ENCODE peak calls at places on chromosomes 5 and 9, in seven cellular contexts. W is Peyer's patch, E is GM06990, A is brain microvascular endothelial cell, O is gastrocnemius medialis, I is BE2C, L is HepG2. N is an unnamed sample.

GRCh38 chr5:101658433-101658832 is 637.7 kb downstream of the SLCO4C1 start:
- DNase-seq in W (no peak), E (no peak), A (no peak), O (no peak), I (no peak), L (no peak), N (no peak)

GRCh38 chr9:135562235-135562745 is 734 bp downstream of the PAEP start:
- DNase-seq in W (peak; percentile 30), E (no peak), A (no peak), O (no peak), I (no peak), L (no peak), N (no peak)

GRCh38 chr5:45796959-45797553 is 100.9 kb upstream of the HCN1 start:
- DNase-seq in W (no peak), E (no peak), A (no peak), O (no peak), I (peak; percentile 23), L (no peak), N (no peak)

GRCh38 chr5:77418601-77419591 is 73.2 kb downstream of the WDR41 start:
- DNase-seq in W (no peak), E (no peak), A (peak; percentile 33), O (no peak), I (no peak), L (no peak), N (no peak)

GRCh38 chr9:100669968-100670367 is 92.1 kb downstream of the CAVIN4 start:
- DNase-seq in W (no peak), E (no peak), A (no peak), O (no peak), I (no peak), L (no peak), N (no peak)

GRCh38 chr9:101226803-101227202 is 158.0 kb downstream of the BAAT start:
- DNase-seq in W (no peak), E (no peak), A (no peak), O (no peak), I (no peak), L (peak; percentile 55), N (no peak)

GRCh38 chr5:142883025-142883424 is 112.8 kb downstream of the ARHGAP26 start:
- DNase-seq in W (no peak), E (no peak), A (peak; percentile 77), O (no peak), I (no peak), L (no peak), N (no peak)

GRCh38 chr5:107672212-107673105 is 1.7 kb upstream of the EFNA5 start:
- DNase-seq in W (peak; percentile 63), E (peak; percentile 74), A (peak; percentile 95), O (no peak), I (peak; percentile 95), L (peak; percentile 15), N (peak; percentile 98)

GRCh38 chr9:21806644-21807043 is 4.2 kb downstream of the MTAP start:
- DNase-seq in W (no peak), E (no peak), A (no peak), O (no peak), I (no peak), L (no peak), N (no peak)

GRCh38 chr9:137318976-137319375 is 16.9 kb upstream of the NRARP start:
- DNase-seq in W (no peak), E (no peak), A (peak; percentile 48), O (no peak), I (peak; percentile 24), L (no peak), N (no peak)

GRCh38 chr5:107301959-107302840 is 368.5 kb downstream of the EFNA5 start:
- DNase-seq in W (no peak), E (no peak), A (no peak), O (no peak), I (no peak), L (no peak), N (no peak)

GRCh38 chr5:159003045-159004030 is 96.4 kb downstream of the EBF1 start:
- DNase-seq in W (no peak), E (no peak), A (peak; percentile 50), O (no peak), I (no peak), L (no peak), N (no peak)

GRCh38 chr9:21506910-21507795 is 25.0 kb upstream of the IFNE start:
- DNase-seq in W (no peak), E (no peak), A (peak; percentile 82), O (no peak), I (no peak), L (no peak), N (peak; percentile 68)

GRCh38 chr5:171681667-171682066 is 104.0 kb upstream of the SMIM23 start:
- DNase-seq in W (no peak), E (no peak), A (peak; percentile 11), O (no peak), I (no peak), L (no peak), N (no peak)

GRCh38 chr9:3514786-3515185 is 11.0 kb downstream of the RFX3 start:
- DNase-seq in W (no peak), E (no peak), A (no peak), O (no peak), I (no peak), L (no peak), N (no peak)

GRCh38 chr9:97109194-97109811 is 70.4 kb upstream of the CTSV start:
- DNase-seq in W (peak; percentile 66), E (peak; percentile 7), A (peak; percentile 35), O (peak; percentile 14), I (peak; percentile 78), L (peak; percentile 64), N (peak; percentile 19)

GRCh38 chr9:114691956-114692295 is 9.9 kb upstream of the TEX48 start:
- DNase-seq in W (no peak), E (no peak), A (no peak), O (no peak), I (no peak), L (no peak), N (no peak)

GRCh38 chr9:6739218-6739617 is 18.6 kb upstream of the KDM4C start:
- DNase-seq in W (no peak), E (no peak), A (no peak), O (no peak), I (no peak), L (peak; percentile 39), N (no peak)

GRCh38 chr5:114408847-114409246 is 47.0 kb downstream of the KCNN2 start:
- DNase-seq in W (no peak), E (no peak), A (no peak), O (no peak), I (no peak), L (no peak), N (no peak)

DNA sequence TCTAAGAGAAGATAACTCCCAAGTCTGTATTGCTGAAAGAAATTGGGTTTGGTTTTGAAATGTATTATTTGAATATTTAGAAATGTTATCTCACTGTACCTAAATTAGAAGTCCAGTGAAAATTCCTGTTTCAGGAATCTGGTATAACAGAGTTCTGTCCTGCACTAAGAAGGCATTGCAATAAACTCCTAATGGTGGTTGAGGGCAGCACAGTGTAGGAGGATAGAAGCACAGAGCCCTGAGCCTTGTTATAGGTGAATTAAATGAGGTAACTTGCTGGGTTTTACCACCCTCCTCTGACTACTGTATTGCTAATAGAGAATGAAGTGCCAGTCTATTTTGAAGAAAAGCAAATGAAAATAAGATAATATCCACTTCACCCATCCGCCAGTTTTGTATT is 143.4 kb downstream of the CD180 start:
- DNase-seq in W (no peak), E (no peak), A (no peak), O (no peak), I (no peak), L (no peak), N (no peak)
- TF ChIP-seq CTCF in W (no peak), E (no peak), A (no peak), O (no peak), I (no peak), L (no peak), N (no peak)

DNA sequence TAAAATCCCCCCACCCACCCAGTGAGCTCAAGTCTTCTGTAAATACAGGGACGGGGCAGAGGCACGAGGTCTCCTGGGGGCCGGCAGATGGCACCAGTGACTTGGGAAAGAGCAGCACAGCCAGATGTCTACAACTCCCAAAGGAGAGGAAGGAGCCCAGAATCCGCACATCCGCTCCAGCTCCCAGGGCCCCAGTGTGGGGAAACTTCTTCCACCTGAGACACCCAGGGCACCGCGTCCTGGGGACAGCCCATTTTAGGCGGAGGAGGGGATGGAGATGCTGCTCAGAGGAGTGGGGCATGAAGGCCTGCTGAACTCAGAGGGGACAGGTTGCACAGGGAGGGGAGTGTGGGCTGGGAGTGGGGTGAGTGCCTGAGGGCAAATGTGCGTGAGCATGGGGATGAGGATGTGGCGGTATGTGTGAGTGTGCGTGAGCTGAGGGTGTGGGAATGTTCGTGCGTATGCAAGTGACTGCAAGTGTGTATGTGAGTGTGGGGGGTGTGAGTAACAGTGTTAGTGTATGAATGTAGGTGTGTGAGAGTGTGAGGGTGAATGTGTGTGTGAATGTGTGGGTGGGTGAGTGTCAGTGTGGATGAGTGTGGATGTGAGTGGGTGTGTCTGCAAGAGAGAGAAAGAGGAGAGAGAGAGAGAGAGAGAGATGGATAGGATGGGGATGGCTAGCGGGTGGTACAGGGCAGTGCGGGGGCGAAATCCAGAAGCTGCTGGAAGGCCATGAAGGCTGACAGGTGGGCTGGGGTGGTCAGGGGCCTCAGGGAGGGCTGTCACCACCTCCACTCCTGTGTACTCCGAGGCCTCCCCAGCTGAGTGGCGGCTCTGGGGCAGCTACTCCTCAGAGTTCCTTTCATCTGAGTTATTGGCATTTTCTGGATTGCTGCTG is 63.5 kb downstream of the DUSP1 start:
- DNase-seq in W (no peak), E (no peak), A (peak; percentile 49), O (no peak), I (peak; percentile 83), L (peak; percentile 58), N (no peak)
- H3K4me3 ChIP-seq in W (no peak overlapping the region), E (no peak overlapping the region), A (no peak overlapping the region), O (no peak overlapping the region), I (peak overlapping the region; percentile 28), L (no peak overlapping the region), N (no peak overlapping the region)

DNA sequence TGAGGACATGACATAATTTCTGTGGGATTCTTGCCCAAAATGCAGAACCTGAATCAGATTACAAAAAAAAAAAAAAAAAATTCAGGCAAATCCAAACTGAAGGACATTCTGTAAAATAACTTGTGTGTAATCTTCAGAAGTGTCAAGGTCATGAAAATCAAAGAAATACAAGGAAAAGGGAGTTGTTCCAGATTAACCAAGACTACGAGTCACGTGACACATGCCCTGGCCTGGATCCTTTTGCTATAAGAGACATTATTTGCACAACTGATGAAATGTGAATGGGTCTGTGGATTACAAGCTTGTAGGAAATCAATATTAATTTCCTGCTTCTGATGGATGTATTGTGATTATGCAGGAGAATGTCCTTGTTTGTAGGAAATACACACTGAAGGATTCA is 216.8 kb upstream of the NFIL3 start:
- DNase-seq in W (no peak), E (no peak), A (no peak), O (no peak), I (no peak), L (no peak), N (no peak)
- H3K27me3 ChIP-seq in W (no peaks in the 10 kb centered on the region), E (no peaks in the 10 kb centered on the region), A (no peaks in the 10 kb centered on the region), O (no peaks in the 10 kb centered on the region), I (peaks cover 3% of the 10 kb centered on the region), L (peaks cover 3% of the 10 kb centered on the region), N (no peaks in the 10 kb centered on the region)

GRCh38 chr5:90293931-90294330 is 115.6 kb downstream of the CETN3 start:
- DNase-seq in W (no peak), E (no peak), A (peak; percentile 89), O (no peak), I (no peak), L (peak; percentile 25), N (peak; percentile 23)

GRCh38 chr5:90301248-90301647 is 108.3 kb downstream of the CETN3 start:
- DNase-seq in W (no peak), E (no peak), A (no peak), O (no peak), I (no peak), L (no peak), N (no peak)

GRCh38 chr5:90294604-90295003 is 115.0 kb downstream of the CETN3 start:
- DNase-seq in W (no peak), E (no peak), A (no peak), O (no peak), I (no peak), L (peak; percentile 13), N (no peak)

GRCh38 chr5:90297045-90297764 is 112.4 kb downstream of the CETN3 start:
- DNase-seq in W (no peak), E (no peak), A (no peak), O (no peak), I (no peak), L (no peak), N (no peak)
- TF ChIP-seq CTCF in W (no peak), E (no peak), A (no peak), O (no peak), I (no peak), L (no peak), N (no peak)

N was measured in kidney epithelial cell.